ENCODE peak calls at places on chromosomes 12 and 14, in seven cellular contexts. One of them, this sample, is unnamed. For H3K4me1, the result is how much of the 10 kb centered on the place peaks cover.

GRCh38 chr12:10220398-10221077 is 7.9 kb downstream of the GABARAPL1 start:
- DNase-seq in upper lobe of left lung: peak
- DNase-seq in ovary: peak
- DNase-seq in GM23338: no peak
- DNase-seq in psoas muscle: peak
- DNase-seq in body of pancreas: peak
- DNase-seq in stomach: peak
- DNase-seq in this sample: no peak

GRCh38 chr12:117100251-117100650 is 1.0 kb upstream of the TESC start:
- DNase-seq in upper lobe of left lung: no peak
- DNase-seq in ovary: no peak
- DNase-seq in GM23338: peak
- DNase-seq in psoas muscle: no peak
- DNase-seq in body of pancreas: no peak
- DNase-seq in stomach: no peak
- DNase-seq in this sample: no peak

GRCh38 chr12:89662623-89663022 is 46.0 kb downstream of the ATP2B1 start:
- DNase-seq in upper lobe of left lung: no peak
- DNase-seq in ovary: no peak
- DNase-seq in GM23338: no peak
- DNase-seq in psoas muscle: no peak
- DNase-seq in body of pancreas: no peak
- DNase-seq in stomach: no peak
- DNase-seq in this sample: no peak

GRCh38 chr12:76942276-76942675 is 63.5 kb upstream of the CSRP2 start:
- DNase-seq in upper lobe of left lung: no peak
- DNase-seq in ovary: no peak
- DNase-seq in GM23338: no peak
- DNase-seq in psoas muscle: no peak
- DNase-seq in body of pancreas: no peak
- DNase-seq in stomach: no peak
- DNase-seq in this sample: no peak

GRCh38 chr14:54398028-54398368 is 1.2 kb downstream of the CDKN3 start:
- DNase-seq in upper lobe of left lung: no peak
- DNase-seq in ovary: no peak
- DNase-seq in GM23338: no peak
- DNase-seq in psoas muscle: no peak
- DNase-seq in body of pancreas: no peak
- DNase-seq in stomach: no peak
- DNase-seq in this sample: no peak

GRCh38 chr14:60862283-60862682 is 118.6 kb downstream of the TRMT5 start:
- DNase-seq in upper lobe of left lung: peak
- DNase-seq in ovary: peak
- DNase-seq in GM23338: no peak
- DNase-seq in psoas muscle: no peak
- DNase-seq in body of pancreas: peak
- DNase-seq in stomach: peak
- DNase-seq in this sample: no peak

GRCh38 chr12:115103884-115104883 is 420.2 kb upstream of the TBX3 start:
- DNase-seq in upper lobe of left lung: no peak
- DNase-seq in ovary: no peak
- DNase-seq in GM23338: no peak
- DNase-seq in psoas muscle: no peak
- DNase-seq in body of pancreas: no peak
- DNase-seq in stomach: no peak
- DNase-seq in this sample: no peak

GRCh38 chr12:32087301-32087700 is 19.3 kb upstream of the BICD1 start:
- DNase-seq in upper lobe of left lung: no peak
- DNase-seq in ovary: no peak
- DNase-seq in GM23338: no peak
- DNase-seq in psoas muscle: no peak
- DNase-seq in body of pancreas: no peak
- DNase-seq in stomach: no peak
- DNase-seq in this sample: peak

GRCh38 chr14:52730708-52731111 is 744 bp downstream of the STYX start:
- DNase-seq in upper lobe of left lung: no peak
- DNase-seq in ovary: no peak
- DNase-seq in GM23338: no peak
- DNase-seq in psoas muscle: no peak
- DNase-seq in body of pancreas: no peak
- DNase-seq in stomach: no peak
- DNase-seq in this sample: no peak

GRCh38 chr14:26138764-26139445 is 458.9 kb downstream of the NOVA1 start:
- DNase-seq in upper lobe of left lung: no peak
- DNase-seq in ovary: no peak
- DNase-seq in GM23338: peak
- DNase-seq in psoas muscle: no peak
- DNase-seq in body of pancreas: no peak
- DNase-seq in stomach: no peak
- DNase-seq in this sample: no peak

GRCh38 chr12:130627175-130627574 is 88.9 kb downstream of the RIMBP2 start:
- DNase-seq in upper lobe of left lung: no peak
- DNase-seq in ovary: no peak
- DNase-seq in GM23338: no peak
- DNase-seq in psoas muscle: no peak
- DNase-seq in body of pancreas: no peak
- DNase-seq in stomach: no peak
- DNase-seq in this sample: no peak

GRCh38 chr12:45726594-45727300 is 2.8 kb upstream of the ARID2 start:
- DNase-seq in upper lobe of left lung: peak
- DNase-seq in ovary: peak
- DNase-seq in GM23338: peak
- DNase-seq in psoas muscle: peak
- DNase-seq in body of pancreas: peak
- DNase-seq in stomach: peak
- DNase-seq in this sample: peak

GRCh38 chr12:93243689-93244513 is 133.8 kb upstream of the NUDT4 start:
- DNase-seq in upper lobe of left lung: peak
- DNase-seq in ovary: no peak
- DNase-seq in GM23338: no peak
- DNase-seq in psoas muscle: no peak
- DNase-seq in body of pancreas: no peak
- DNase-seq in stomach: no peak
- DNase-seq in this sample: peak

GRCh38 chr12:26227376-26227775 is 32.0 kb downstream of the SSPN start:
- DNase-seq in upper lobe of left lung: no peak
- DNase-seq in ovary: no peak
- DNase-seq in GM23338: no peak
- DNase-seq in psoas muscle: no peak
- DNase-seq in body of pancreas: no peak
- DNase-seq in stomach: no peak
- DNase-seq in this sample: no peak

GRCh38 chr12:131711551-131712205 is 788 bp downstream of the SFSWAP start:
- DNase-seq in upper lobe of left lung: no peak
- DNase-seq in ovary: no peak
- DNase-seq in GM23338: peak
- DNase-seq in psoas muscle: no peak
- DNase-seq in body of pancreas: no peak
- DNase-seq in stomach: no peak
- DNase-seq in this sample: no peak

GRCh38 chr12:20194171-20194570 is 174.2 kb upstream of the PDE3A start:
- DNase-seq in upper lobe of left lung: no peak
- DNase-seq in ovary: no peak
- DNase-seq in GM23338: peak
- DNase-seq in psoas muscle: no peak
- DNase-seq in body of pancreas: no peak
- DNase-seq in stomach: no peak
- DNase-seq in this sample: no peak

GRCh38 chr14:52863339-52863700 is 71.9 kb upstream of the GNPNAT1 start:
- DNase-seq in upper lobe of left lung: no peak
- DNase-seq in ovary: no peak
- DNase-seq in GM23338: no peak
- DNase-seq in psoas muscle: no peak
- DNase-seq in body of pancreas: no peak
- DNase-seq in stomach: no peak
- DNase-seq in this sample: no peak

GRCh38 chr12:262817-263216 is at the start of gene SLC6A13:
- DNase-seq in upper lobe of left lung: peak
- DNase-seq in ovary: no peak
- DNase-seq in GM23338: no peak
- DNase-seq in psoas muscle: no peak
- DNase-seq in body of pancreas: no peak
- DNase-seq in stomach: no peak
- DNase-seq in this sample: no peak

GRCh38 chr14:99331796-99332195 is 59.8 kb upstream of the BCL11B start:
- DNase-seq in upper lobe of left lung: no peak
- DNase-seq in ovary: no peak
- DNase-seq in GM23338: no peak
- DNase-seq in psoas muscle: no peak
- DNase-seq in body of pancreas: no peak
- DNase-seq in stomach: no peak
- DNase-seq in this sample: no peak

GRCh38 chr12:115137812-115138521 is 454.0 kb upstream of the TBX3 start:
- DNase-seq in upper lobe of left lung: no peak
- DNase-seq in ovary: no peak
- DNase-seq in GM23338: no peak
- DNase-seq in psoas muscle: no peak
- DNase-seq in body of pancreas: no peak
- DNase-seq in stomach: no peak
- DNase-seq in this sample: no peak

DNA sequence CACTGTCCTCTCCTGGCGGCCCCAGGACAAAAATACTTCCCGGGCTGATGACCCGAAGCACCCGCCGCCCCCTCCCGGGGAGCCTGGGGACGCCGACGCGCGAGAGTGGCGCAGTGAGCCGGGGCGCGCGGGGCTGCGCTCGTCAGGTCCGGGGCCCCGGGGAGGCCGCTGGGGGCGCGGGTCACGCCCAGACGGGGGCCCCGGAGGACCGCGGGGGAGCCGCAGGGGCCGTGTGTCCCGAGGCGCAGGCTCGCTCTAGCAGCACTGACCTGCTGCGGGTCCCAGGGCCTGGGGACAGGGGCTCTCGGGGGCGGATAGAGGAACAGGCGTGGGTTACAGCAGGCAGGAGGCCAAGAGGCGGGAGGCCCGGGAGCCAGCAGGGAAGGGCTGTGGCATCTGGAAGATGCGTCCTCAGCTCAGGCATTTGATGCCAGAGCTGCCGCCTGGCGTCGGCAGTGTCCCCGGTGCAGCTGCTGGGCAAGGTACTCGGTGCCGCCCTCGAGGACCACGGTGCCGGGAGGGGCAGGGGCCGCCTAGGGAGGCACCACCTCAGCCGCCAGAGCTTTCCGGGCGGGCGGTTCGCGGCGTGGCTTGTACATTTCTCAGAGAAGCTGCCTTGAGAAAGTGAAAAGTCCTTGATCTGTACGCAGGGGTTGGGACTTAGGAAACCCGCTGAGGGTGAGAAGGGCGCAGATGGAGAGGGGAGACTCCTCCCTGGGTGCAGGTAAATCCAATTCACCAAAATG is 1.2 kb downstream of the WNT5B start:
- DNase-seq in upper lobe of left lung: peak
- DNase-seq in ovary: peak
- DNase-seq in GM23338: peak
- DNase-seq in psoas muscle: peak
- DNase-seq in body of pancreas: peak
- DNase-seq in stomach: peak
- DNase-seq in this sample: no peak
- H3K4me3 ChIP-seq in upper lobe of left lung: peak
- H3K4me3 ChIP-seq in ovary: peak
- H3K4me3 ChIP-seq in GM23338: peak
- H3K4me3 ChIP-seq in psoas muscle: peak
- H3K4me3 ChIP-seq in body of pancreas: peak
- H3K4me3 ChIP-seq in stomach: peak
- H3K4me3 ChIP-seq in this sample: no peak

GRCh38 chr14:95575820-95576473 is 41.1 kb downstream of the GLRX5 start:
- DNase-seq in upper lobe of left lung: no peak
- DNase-seq in ovary: no peak
- DNase-seq in GM23338: peak
- DNase-seq in psoas muscle: no peak
- DNase-seq in body of pancreas: no peak
- DNase-seq in stomach: no peak
- DNase-seq in this sample: no peak

GRCh38 chr14:95577875-95578274 is 43.0 kb downstream of the GLRX5 start:
- DNase-seq in upper lobe of left lung: no peak
- DNase-seq in ovary: no peak
- DNase-seq in GM23338: no peak
- DNase-seq in psoas muscle: no peak
- DNase-seq in body of pancreas: no peak
- DNase-seq in stomach: no peak
- DNase-seq in this sample: no peak

GRCh38 chr14:95577067-95577800 is 42.4 kb downstream of the GLRX5 start:
- DNase-seq in upper lobe of left lung: no peak
- DNase-seq in ovary: no peak
- DNase-seq in GM23338: no peak
- DNase-seq in psoas muscle: no peak
- DNase-seq in body of pancreas: no peak
- DNase-seq in stomach: no peak
- DNase-seq in this sample: no peak

DNA sequence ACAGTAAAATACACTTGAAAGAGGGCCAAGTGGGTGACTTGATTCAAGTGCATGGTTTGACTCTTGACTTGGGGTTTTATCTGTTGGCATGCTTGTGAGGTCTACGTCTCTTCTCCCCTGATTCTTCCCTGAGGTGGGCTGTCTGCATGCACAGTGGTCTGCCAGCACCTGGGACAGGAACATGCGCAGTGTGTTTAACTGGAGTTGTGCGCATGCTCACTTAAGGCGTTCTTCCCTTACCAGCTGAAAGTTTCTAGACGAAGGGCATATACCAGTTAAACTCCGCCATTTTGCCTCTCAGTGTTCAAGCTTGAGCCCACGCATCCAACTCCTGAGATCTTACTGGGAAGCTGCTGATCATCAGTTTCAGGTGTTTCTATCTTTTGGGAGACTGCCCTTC is 38.5 kb downstream of the GLRX5 start:
- DNase-seq in upper lobe of left lung: no peak
- DNase-seq in ovary: no peak
- DNase-seq in GM23338: no peak
- DNase-seq in psoas muscle: no peak
- DNase-seq in body of pancreas: no peak
- DNase-seq in stomach: no peak
- DNase-seq in this sample: no peak
- H3K4me1 ChIP-seq in upper lobe of left lung: under half
- H3K4me1 ChIP-seq in ovary: under half
- H3K4me1 ChIP-seq in GM23338: under half
- H3K4me1 ChIP-seq in psoas muscle: under half
- H3K4me1 ChIP-seq in body of pancreas: under half
- H3K4me1 ChIP-seq in stomach: under half
- H3K4me1 ChIP-seq in this sample: under half

GRCh38 chr12:53051881-53052412 is 2.1 kb downstream of the TNS2 start:
- DNase-seq in upper lobe of left lung: no peak
- DNase-seq in ovary: peak
- DNase-seq in GM23338: no peak
- DNase-seq in psoas muscle: no peak
- DNase-seq in body of pancreas: peak
- DNase-seq in stomach: no peak
- DNase-seq in this sample: no peak
- H3K4me3 ChIP-seq in upper lobe of left lung: peak
- H3K4me3 ChIP-seq in ovary: peak
- H3K4me3 ChIP-seq in GM23338: no peak
- H3K4me3 ChIP-seq in psoas muscle: peak
- H3K4me3 ChIP-seq in body of pancreas: no peak
- H3K4me3 ChIP-seq in stomach: peak
- H3K4me3 ChIP-seq in this sample: no peak

DNA sequence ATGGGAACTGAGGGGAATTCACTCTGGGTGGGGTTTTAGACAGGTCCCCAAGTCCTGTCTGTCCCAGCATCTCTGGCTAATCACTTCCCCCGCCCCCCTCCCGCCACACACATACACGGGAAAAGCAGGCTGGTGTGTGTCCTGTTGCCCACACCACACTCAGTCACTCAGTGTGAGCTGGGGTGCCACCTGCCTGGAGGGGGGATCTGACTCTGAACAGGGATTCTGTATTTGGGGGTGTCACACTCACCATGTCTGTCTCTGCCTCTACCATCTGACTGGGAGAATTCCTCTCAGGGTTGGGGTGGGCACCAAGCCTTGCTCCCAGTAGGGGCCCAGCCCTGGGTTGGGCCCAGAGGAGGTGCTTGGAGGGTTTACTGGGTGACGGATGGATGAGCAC is 31.1 kb downstream of the SH2B3 start:
- DNase-seq in upper lobe of left lung: no peak
- DNase-seq in ovary: no peak
- DNase-seq in GM23338: no peak
- DNase-seq in psoas muscle: no peak
- DNase-seq in body of pancreas: no peak
- DNase-seq in stomach: no peak
- DNase-seq in this sample: no peak
- H3K4me1 ChIP-seq in upper lobe of left lung: half or more
- H3K4me1 ChIP-seq in ovary: under half
- H3K4me1 ChIP-seq in GM23338: under half
- H3K4me1 ChIP-seq in psoas muscle: half or more
- H3K4me1 ChIP-seq in body of pancreas: half or more
- H3K4me1 ChIP-seq in stomach: half or more
- H3K4me1 ChIP-seq in this sample: under half

This sample was measured in MM.1S.